ENCODE peak calls at places on chromosomes 12 and 14, in four cellular contexts. J is cardiac fibroblast, P is HFFc6, Q is Calu3. X is an unnamed sample.

GRCh38 chr14:71247106-71247505 is 339.8 kb downstream of the PCNX1 start:
- DNase-seq in J (no peak), P (peak), Q (no peak), X (no peak)

GRCh38 chr12:79143803-79144202 is 279.2 kb downstream of the SYT1 start:
- DNase-seq in J (no peak), P (no peak), Q (no peak), X (no peak)

GRCh38 chr14:69449216-69449615 is 35.3 kb upstream of the PLEKHD1 start:
- DNase-seq in J (no peak), P (no peak), Q (no peak), X (no peak)

GRCh38 chr14:76957224-76957881 is 71.2 kb downstream of the IRF2BPL start:
- DNase-seq in J (no peak), P (no peak), Q (no peak), X (no peak)

GRCh38 chr14:73403181-73403752 is 55.1 kb downstream of the NUMB start:
- DNase-seq in J (no peak), P (no peak), Q (no peak), X (no peak)

GRCh38 chr14:64540208-64541202 is at the start of gene HSPA2:
- DNase-seq in J (peak), P (peak), Q (peak), X (peak)

GRCh38 chr12:98370976-98371375 is 144.4 kb upstream of the TMPO start:
- DNase-seq in J (no peak), P (no peak), Q (no peak), X (no peak)

GRCh38 chr12:24997970-24998582 is 49.2 kb upstream of the BCAT1 start:
- DNase-seq in J (peak), P (peak), Q (no peak), X (no peak)

GRCh38 chr12:103626498-103626897 is 39.4 kb downstream of the STAB2 start:
- DNase-seq in J (no peak), P (peak), Q (peak), X (no peak)

GRCh38 chr12:121767525-121768016 is 25.9 kb downstream of the RHOF start:
- DNase-seq in J (peak), P (peak), Q (no peak), X (no peak)

GRCh38 chr12:53623526-53623925 is 2.7 kb downstream of the ATF7 start:
- DNase-seq in J (peak), P (no peak), Q (no peak), X (no peak)

GRCh38 chr14:63266106-63266505 is 52.6 kb downstream of the GPHB5 start:
- DNase-seq in J (no peak), P (no peak), Q (no peak), X (no peak)

GRCh38 chr14:76203086-76204001 is 51.6 kb downstream of the GPATCH2L start:
- DNase-seq in J (peak), P (peak), Q (peak), X (no peak)

GRCh38 chr14:103422981-103423600 is 37.9 kb downstream of the MARK3 start:
- DNase-seq in J (peak), P (peak), Q (no peak), X (no peak)

GRCh38 chr14:43204816-43205215 is 1302.3 kb downstream of the FSCB start:
- DNase-seq in J (no peak), P (no peak), Q (no peak), X (no peak)

GRCh38 chr14:93103392-93104080 is 12.2 kb downstream of the ITPK1 start:
- DNase-seq in J (no peak), P (no peak), Q (peak), X (no peak)

GRCh38 chr14:93115920-93116675 is at the start of gene ITPK1:
- DNase-seq in J (peak), P (no peak), Q (peak), X (no peak)

GRCh38 chr12:67991158-67991557 is 1.9 kb downstream of the IFNG-AS1 start:
- DNase-seq in J (no peak), P (no peak), Q (no peak), X (no peak)

GRCh38 chr12:107669946-107670345 is 15.7 kb upstream of the PWP1 start:
- DNase-seq in J (no peak), P (no peak), Q (no peak), X (no peak)

GRCh38 chr12:47022296-47022695 is 57.1 kb upstream of the PCED1B start:
- DNase-seq in J (peak), P (peak), Q (no peak), X (no peak)

GRCh38 chr14:71890541-71890940 is 41.7 kb upstream of the RGS6 start:
- DNase-seq in J (no peak), P (no peak), Q (no peak), X (no peak)

GRCh38 chr12:27709932-27710591 is 570 bp upstream of the MRPS35 start:
- DNase-seq in J (peak), P (peak), Q (peak), X (no peak)

GRCh38 chr12:8771072-8771471 is 51.3 kb upstream of the A2ML1 start:
- DNase-seq in J (no peak), P (no peak), Q (no peak), X (no peak)

GRCh38 chr12:91419809-91420208 is 237.2 kb upstream of the DCN start:
- DNase-seq in J (no peak), P (no peak), Q (no peak), X (no peak)

GRCh38 chr12:49974231-49974675 is 1.5 kb downstream of the AQP6 start:
- DNase-seq in J (peak), P (peak), Q (no peak), X (no peak)

GRCh38 chr14:88791629-88792571 is 853 bp downstream of the EML5 start:
- DNase-seq in J (no peak), P (peak), Q (peak), X (no peak)

GRCh38 chr14:101535232-101535631 is 26.1 kb upstream of the DIO3 start:
- DNase-seq in J (no peak), P (no peak), Q (peak), X (no peak)

GRCh38 chr12:16604853-16605252 is 1.1 kb downstream of the LMO3 start:
- DNase-seq in J (no peak), P (no peak), Q (no peak), X (no peak)

GRCh38 chr12:104142543-104142942 is 4.5 kb upstream of the NFYB start:
- DNase-seq in J (no peak), P (no peak), Q (no peak), X (no peak)

GRCh38 chr12:7711133-7711532 is at the start of gene DPPA3:
- DNase-seq in J (no peak), P (no peak), Q (no peak), X (no peak)

GRCh38 chr12:113092478-113093408 is 36.2 kb downstream of the DTX1 start:
- DNase-seq in J (no peak), P (no peak), Q (peak), X (no peak)

GRCh38 chr12:132955094-132955932 is 793 bp downstream of the ZNF605 start:
- DNase-seq in J (peak), P (peak), Q (peak), X (no peak)

GRCh38 chr12:29304388-29304787 is 76.6 kb downstream of the ERGIC2 start:
- DNase-seq in J (no peak), P (no peak), Q (no peak), X (no peak)

DNA sequence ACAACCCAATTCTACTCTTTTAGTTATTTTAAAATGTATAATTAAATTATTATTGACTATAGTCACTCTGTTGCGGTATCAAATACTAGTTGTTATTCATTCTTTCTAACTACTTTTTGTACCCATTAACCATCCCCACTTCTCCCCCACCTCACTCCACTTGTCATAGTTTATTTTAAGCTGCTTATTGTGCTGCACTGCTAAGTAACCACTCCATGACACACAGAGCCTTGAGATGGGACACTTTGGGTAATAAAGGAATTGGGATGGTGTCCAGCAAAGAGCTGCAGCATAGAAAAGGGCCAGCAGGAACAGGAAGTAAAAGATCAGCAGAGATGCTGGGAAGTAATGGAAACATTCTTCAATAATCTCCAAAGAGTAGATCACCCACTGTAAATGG is 123.0 kb downstream of the RPS29 start:
- DNase-seq in J (no peak), P (no peak), Q (no peak), X (no peak)
- TF ChIP-seq CTCF in J (no peak), P (no peak), Q (no peak), X (no peak)

DNA sequence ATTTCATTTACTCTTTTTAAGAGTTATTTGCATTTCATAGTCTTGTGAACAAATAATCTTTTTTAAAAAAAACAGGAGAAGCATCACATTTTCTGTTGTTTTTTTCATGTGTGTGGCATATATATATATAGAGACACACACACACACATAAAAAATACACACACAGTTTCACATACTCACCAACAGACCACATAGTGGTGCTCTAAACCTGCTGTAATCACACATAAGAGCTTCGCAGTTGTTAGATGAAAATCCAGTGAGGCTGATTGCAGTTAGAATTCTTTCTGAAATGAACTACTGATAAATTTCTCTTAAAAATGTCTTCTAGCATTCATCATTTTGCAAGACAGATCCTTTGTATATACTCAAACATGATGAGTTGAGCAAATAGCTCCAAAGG is 434.2 kb upstream of the STXBP6 start:
- DNase-seq in J (no peak), P (no peak), Q (no peak), X (no peak)
- TF ChIP-seq CTCF in J (no peak), P (no peak), Q (no peak), X (no peak)

GRCh38 chr14:104724981-104725771 is 1.1 kb downstream of the ADSS1 start:
- DNase-seq in J (peak), P (peak), Q (peak), X (no peak)
- TF ChIP-seq CTCF in J (peak), P (peak), Q (peak), X (no peak)

GRCh38 chr12:119328111-119328510 is 6.4 kb upstream of the CCDC60 start:
- DNase-seq in J (no peak), P (no peak), Q (peak), X (no peak)
- TF ChIP-seq CTCF in J (no peak), P (no peak), Q (no peak), X (no peak)

DNA sequence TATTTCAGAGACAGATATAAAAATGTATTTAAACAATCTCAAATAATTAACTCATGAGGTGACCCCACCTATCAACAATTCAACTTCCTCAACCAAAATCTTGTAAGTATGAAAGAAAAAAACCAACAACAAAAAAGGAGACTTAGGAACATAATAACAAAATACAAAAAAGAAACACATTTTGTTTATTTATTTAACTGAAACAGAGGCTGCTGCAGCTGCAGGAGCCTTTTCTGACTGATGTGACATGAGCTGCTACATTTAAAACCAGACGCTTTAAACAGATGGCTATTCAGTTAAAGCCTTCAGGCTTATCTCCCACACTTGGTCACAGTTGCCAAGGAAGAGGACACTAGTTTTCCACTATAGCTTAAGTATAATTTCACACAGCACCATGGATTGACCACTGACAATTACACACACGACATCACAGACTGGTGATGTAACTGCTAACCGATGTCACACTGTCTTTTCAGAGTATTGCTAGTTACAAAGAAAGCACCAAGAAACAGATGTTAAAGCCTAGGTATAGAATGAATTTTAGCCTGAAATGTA is 113.2 kb downstream of the MED13L start:
- DNase-seq in J (no peak), P (no peak), Q (no peak), X (no peak)
- TF ChIP-seq CTCF in J (no peak), P (no peak), Q (no peak), X (no peak)

DNA sequence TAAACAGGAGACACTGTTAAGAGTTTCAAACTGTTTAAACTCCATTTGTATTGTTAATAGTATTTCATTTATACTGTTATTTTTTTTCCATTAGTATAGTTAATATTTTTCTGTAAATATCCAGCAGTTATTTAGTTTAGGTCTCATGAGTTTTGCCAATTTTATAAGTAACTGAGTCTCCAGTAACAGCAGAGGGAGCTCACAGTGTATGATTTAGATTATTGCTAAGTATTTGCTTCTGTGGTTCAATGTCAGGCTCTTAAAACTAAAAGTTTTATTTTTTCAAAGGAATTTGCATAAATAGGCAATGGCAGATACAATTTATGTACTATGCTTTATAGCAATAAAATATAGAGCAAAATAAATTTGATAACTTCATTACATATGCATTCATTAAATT is 209.7 kb downstream of the ATXN7L3B start:
- DNase-seq in J (no peak), P (peak), Q (peak), X (no peak)
- TF ChIP-seq CTCF in J (no peak), P (peak), Q (no peak), X (no peak)